ENCODE peak calls at places on chromosomes 4 and X, in eight cellular contexts. K is testis; Q is transverse colon; A is lower leg skin; V is osteoblast; P is brain microvascular endothelial cell; B is CD4-positive, alpha-beta T cell; W is AG09319. C is an unnamed sample.
A peak's percentile ranks its signal among the peaks of the same experiment; 100 is the strongest.

GRCh38 chr4:86055898-86056297 is 304.0 kb downstream of the MAPK10 start:
- DNase-seq in K (no peak), Q (no peak), A (no peak), V (no peak), P (no peak), B (no peak), W (no peak), C (no peak)

GRCh38 chr4:70654605-70655011 is 11.7 kb downstream of the JCHAIN start:
- DNase-seq in K (no peak), Q (no peak), A (no peak), V (no peak), P (no peak), B (no peak), W (no peak), C (no peak)

GRCh38 chrX:43612400-43612799 is 43.7 kb upstream of the MAOA start:
- DNase-seq in K (no peak), Q (no peak), A (no peak), V (no peak), P (no peak), B (no peak), W (no peak), C (no peak)

GRCh38 chr4:76703123-76703490 is 194.8 kb downstream of the SOWAHB start:
- DNase-seq in K (no peak), Q (no peak), A (no peak), V (peak; percentile 34), P (no peak), B (no peak), W (no peak), C (no peak)

GRCh38 chr4:121428721-121429120 is 47.9 kb upstream of the QRFPR start:
- DNase-seq in K (no peak), Q (no peak), A (no peak), V (no peak), P (peak; percentile 13), B (no peak), W (no peak), C (no peak)

GRCh38 chr4:183349673-183350072 is 27.4 kb upstream of the CLDN24 start:
- DNase-seq in K (no peak), Q (no peak), A (no peak), V (no peak), P (no peak), B (no peak), W (peak; percentile 81), C (no peak)

GRCh38 chr4:54099287-54099958 is 540 bp upstream of the GSX2 start:
- DNase-seq in K (no peak), Q (no peak), A (no peak), V (peak; percentile 86), P (no peak), B (no peak), W (no peak), C (no peak)

GRCh38 chr4:183797445-183798248 is 107.5 kb upstream of the STOX2 start:
- DNase-seq in K (peak; percentile 35), Q (peak; percentile 53), A (no peak), V (peak; percentile 85), P (no peak), B (no peak), W (no peak), C (no peak)

GRCh38 chrX:55161581-55161980 is 58.6 kb upstream of the PAGE5 start:
- DNase-seq in K (no peak), Q (no peak), A (no peak), V (peak; percentile 60), P (no peak), B (no peak), W (no peak), C (no peak)

GRCh38 chr4:61831987-61832386 is 631.9 kb downstream of the ADGRL3 start:
- DNase-seq in K (no peak), Q (no peak), A (no peak), V (no peak), P (no peak), B (no peak), W (no peak), C (no peak)

GRCh38 chr4:153294631-153295030 is 49.9 kb upstream of the MND1 start:
- DNase-seq in K (no peak), Q (no peak), A (no peak), V (no peak), P (no peak), B (no peak), W (no peak), C (no peak)

GRCh38 chrX:19127649-19128168 is 5.4 kb upstream of the ADGRG2 start:
- DNase-seq in K (no peak), Q (no peak), A (no peak), V (peak; percentile 35), P (peak; percentile 2), B (no peak), W (peak; percentile 0), C (no peak)

GRCh38 chrX:152405561-152405960 is 45.6 kb downstream of the GABRA3 start:
- DNase-seq in K (no peak), Q (no peak), A (no peak), V (no peak), P (no peak), B (no peak), W (no peak), C (no peak)

GRCh38 chr4:2296621-2297601 is 35.0 kb upstream of the MXD4 start:
- DNase-seq in K (no peak), Q (no peak), A (peak; percentile 81), V (peak; percentile 62), P (no peak), B (no peak), W (no peak), C (peak; percentile 12)

DNA sequence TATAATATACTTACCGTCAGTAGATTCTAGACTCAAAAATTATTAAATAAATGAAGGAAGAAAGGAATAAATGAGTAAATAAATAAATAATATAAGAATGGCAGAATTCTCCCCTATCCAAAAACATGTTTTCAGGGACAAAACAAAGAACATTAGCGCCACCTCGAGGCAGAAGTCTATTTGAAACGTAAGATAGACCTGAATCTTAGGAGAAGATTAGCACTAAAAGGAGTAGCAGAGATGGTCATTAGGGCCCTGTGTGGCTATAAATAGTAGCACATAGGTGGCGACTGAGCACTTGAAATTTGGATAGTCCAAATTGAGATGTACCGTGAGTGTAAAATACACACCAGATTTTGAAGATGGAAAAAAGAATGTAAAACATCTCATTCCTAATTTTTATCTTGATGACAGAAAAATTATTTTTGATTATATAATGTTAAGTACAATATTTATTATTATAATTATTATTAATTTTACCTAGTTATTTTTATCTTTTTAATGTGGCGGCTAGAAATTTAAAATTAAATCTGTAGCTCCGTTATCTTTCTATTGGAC is 24.3 kb upstream of the SRD5A3 start:
- DNase-seq in K (peak; percentile 88), Q (peak; percentile 65), A (peak; percentile 88), V (no peak), P (peak; percentile 85), B (peak; percentile 13), W (peak; percentile 49), C (no peak)
- TF ChIP-seq CTCF in K (peak; percentile 60), Q (peak; percentile 51), A (peak; percentile 36), V (peak; percentile 70), P (peak; percentile 62), B (no peak), W (peak; percentile 57), C (no peak)

GRCh38 chr4:41157009-41157408 is 57.3 kb downstream of the APBB2 start:
- DNase-seq in K (no peak), Q (peak; percentile 48), A (no peak), V (no peak), P (no peak), B (no peak), W (no peak), C (no peak)

GRCh38 chr4:41154001-41154813 is 60.1 kb downstream of the APBB2 start:
- DNase-seq in K (no peak), Q (no peak), A (no peak), V (no peak), P (no peak), B (no peak), W (no peak), C (no peak)

GRCh38 chr4:41156574-41156973 is 57.8 kb downstream of the APBB2 start:
- DNase-seq in K (no peak), Q (no peak), A (no peak), V (no peak), P (peak; percentile 96), B (no peak), W (no peak), C (no peak)

GRCh38 chr4:41155194-41155830 is 59.0 kb downstream of the APBB2 start:
- DNase-seq in K (no peak), Q (no peak), A (no peak), V (no peak), P (peak; percentile 89), B (no peak), W (no peak), C (no peak)

GRCh38 chr4:41154814-41155177 is 59.5 kb downstream of the APBB2 start:
- DNase-seq in K (no peak), Q (no peak), A (no peak), V (peak; percentile 49), P (no peak), B (no peak), W (no peak), C (no peak)
- TF ChIP-seq CTCF in K (no peak), Q (no peak), A (no peak), V (peak; percentile 18), P (no peak), B (no peak), W (no peak), C (no peak)

DNA sequence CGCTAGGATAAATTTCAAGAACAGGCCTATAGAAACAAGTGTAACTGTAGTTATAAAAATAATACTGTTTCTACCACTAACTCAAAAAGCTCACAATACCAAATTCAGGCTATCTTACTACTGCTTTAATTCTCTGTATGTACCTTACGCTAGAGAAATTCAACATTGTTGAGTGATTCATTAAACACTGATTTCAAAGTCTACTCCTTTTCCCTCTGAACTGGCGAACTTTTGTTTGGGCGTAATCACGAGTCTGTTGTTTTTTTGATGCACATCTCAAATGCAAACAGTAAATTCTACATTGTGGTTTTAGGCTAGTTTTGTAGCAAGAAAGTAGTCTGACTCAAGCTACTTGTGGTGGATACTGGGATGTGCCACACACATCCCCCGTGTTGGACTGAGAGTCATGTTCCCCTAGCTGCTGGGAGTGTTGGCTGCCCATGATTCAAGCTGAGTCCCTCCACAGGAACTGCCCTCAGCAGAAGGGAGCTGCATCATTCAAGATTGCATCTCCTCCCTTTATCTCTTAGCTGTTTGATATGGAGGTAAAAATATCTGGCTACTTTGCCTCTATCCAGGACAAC is 406.1 kb downstream of the RAPGEF2 start:
- DNase-seq in K (no peak), Q (no peak), A (no peak), V (peak; percentile 52), P (peak; percentile 85), B (no peak), W (no peak), C (no peak)
- TF ChIP-seq CTCF in K (no peak), Q (no peak), A (no peak), V (no peak), P (peak; percentile 47), B (no peak), W (no peak), C (no peak)

GRCh38 chr4:73303711-73304110 is 45.1 kb upstream of the ANKRD17 start:
- DNase-seq in K (no peak), Q (no peak), A (no peak), V (no peak), P (no peak), B (no peak), W (no peak), C (no peak)

GRCh38 chr4:73312967-73313366 is 54.4 kb upstream of the ANKRD17 start:
- DNase-seq in K (no peak), Q (no peak), A (no peak), V (no peak), P (no peak), B (no peak), W (no peak), C (no peak)

GRCh38 chr4:73309211-73309610 is 50.6 kb upstream of the ANKRD17 start:
- DNase-seq in K (no peak), Q (no peak), A (no peak), V (peak; percentile 52), P (no peak), B (no peak), W (no peak), C (no peak)

GRCh38 chr4:73311428-73311827 is 52.8 kb upstream of the ANKRD17 start:
- DNase-seq in K (no peak), Q (no peak), A (no peak), V (no peak), P (no peak), B (no peak), W (peak; percentile 11), C (no peak)

GRCh38 chr4:73308286-73308685 is 49.7 kb upstream of the ANKRD17 start:
- DNase-seq in K (peak; percentile 63), Q (no peak), A (no peak), V (no peak), P (peak; percentile 35), B (no peak), W (no peak), C (no peak)
- TF ChIP-seq CTCF in K (no peak), Q (no peak), A (no peak), V (peak; percentile 49), P (peak; percentile 57), B (no peak), W (peak; percentile 43), C (no peak)

C was measured in activated B cell treated with CpG ODN at 0.5 μM for 24 hours.